ENCODE peak calls at places on chromosomes 11 and 22, in six cellular contexts. L is aorta, G is body of pancreas, J is tibial artery, U is SJCRH30, Z is DND-41. N is an unnamed sample. For H3K36me3, the result is how much of the 10 kb centered on the place peaks cover.

GRCh38 chr11:57547854-57548377 is 10.5 kb downstream of the SMTNL1 start:
- DNase-seq in L (peak), Z (no peak), U (peak), G (peak), J (no peak), N (peak)

GRCh38 chr11:57779275-57779674 is 17.7 kb downstream of the CTNND1 start:
- DNase-seq in L (no peak), J (no peak), U (peak), Z (no peak), G (peak), N (no peak)

GRCh38 chr11:121024989-121025388 is 1.1 kb downstream of the TBCEL start:
- DNase-seq in L (no peak), J (no peak), Z (no peak), U (peak), G (no peak), N (no peak)

GRCh38 chr11:86523738-86524602 is 148.4 kb downstream of the ME3 start:
- DNase-seq in Z (no peak), U (peak), G (peak), L (no peak), J (peak), N (peak)

GRCh38 chr11:34044664-34045485 is 6.7 kb upstream of the CAPRIN1 start:
- DNase-seq in L (peak), G (no peak), Z (no peak), U (peak), J (peak), N (no peak)

GRCh38 chr11:103585911-103586310 is 450.5 kb upstream of the DDI1 start:
- DNase-seq in G (no peak), Z (no peak), U (no peak), L (no peak), J (no peak), N (no peak)

GRCh38 chr11:101049123-101049522 is 80.5 kb downstream of the PGR start:
- DNase-seq in U (peak), J (no peak), L (no peak), G (no peak), Z (no peak), N (no peak)

GRCh38 chr11:99461913-99462312 is 441.2 kb downstream of the CNTN5 start:
- DNase-seq in L (no peak), U (no peak), G (no peak), Z (no peak), J (no peak), N (no peak)

GRCh38 chr11:66278396-66279091 is 569 bp downstream of the CNIH2 start:
- DNase-seq in L (no peak), U (peak), G (no peak), Z (no peak), J (no peak), N (no peak)

GRCh38 chr11:66419825-66420224 is 1.0 kb upstream of the NPAS4 start:
- DNase-seq in J (no peak), L (peak), Z (no peak), G (no peak), U (no peak), N (no peak)

GRCh38 chr11:75626692-75627536 is 41.9 kb downstream of the MAP6 start:
- DNase-seq in Z (no peak), L (no peak), J (no peak), U (no peak), G (no peak), N (no peak)

GRCh38 chr11:87056091-87056490 is 18.4 kb downstream of the TMEM135 start:
- DNase-seq in G (no peak), L (no peak), J (no peak), U (no peak), Z (no peak), N (no peak)

GRCh38 chr22:43090130-43090789 is 1.1 kb upstream of the TTLL1 start:
- DNase-seq in L (no peak), Z (peak), U (peak), G (peak), J (peak), N (peak)

GRCh38 chr11:6812391-6813005 is 13.0 kb upstream of the OR6A2 start:
- DNase-seq in J (no peak), Z (peak), G (no peak), U (peak), L (no peak), N (peak)

GRCh38 chr11:100434821-100435641 is 252.1 kb upstream of the ARHGAP42 start:
- DNase-seq in J (no peak), G (no peak), L (no peak), Z (no peak), U (no peak), N (no peak)

GRCh38 chr11:79088967-79089366 is 351.9 kb downstream of the TENM4 start:
- DNase-seq in G (no peak), Z (no peak), J (no peak), U (peak), L (no peak), N (no peak)

GRCh38 chr11:36928621-36929020 is 330.6 kb upstream of the RAG2 start:
- DNase-seq in J (no peak), Z (no peak), U (no peak), L (no peak), G (no peak), N (no peak)

GRCh38 chr11:44743326-44743725 is 16.6 kb downstream of the TSPAN18 start:
- DNase-seq in L (no peak), G (no peak), U (no peak), J (no peak), Z (no peak), N (no peak)
- H3K36me3 ChIP-seq in L (under half), G (under half), U (under half), J (under half), Z (under half), N (under half)

GRCh38 chr11:12157241-12157661 is 46.9 kb downstream of the MICAL2 start:
- DNase-seq in U (no peak), L (no peak), Z (peak), J (no peak), G (no peak), N (no peak)
- H3K36me3 ChIP-seq in U (under half), L (under half), Z (under half), J (under half), G (under half), N (under half)

GRCh38 chr11:68610452-68611116 is 73.8 kb upstream of the GAL start:
- DNase-seq in J (no peak), L (no peak), G (no peak), Z (no peak), U (no peak), N (no peak)

GRCh38 chr11:68615657-68616056 is 68.7 kb upstream of the GAL start:
- DNase-seq in Z (no peak), G (no peak), U (no peak), L (no peak), J (no peak), N (no peak)

GRCh38 chr11:68609761-68610160 is 74.6 kb upstream of the GAL start:
- DNase-seq in J (no peak), Z (no peak), G (no peak), U (no peak), L (no peak), N (no peak)
- H3K36me3 ChIP-seq in J (half or more), Z (half or more), G (under half), U (half or more), L (under half), N (under half)

DNA sequence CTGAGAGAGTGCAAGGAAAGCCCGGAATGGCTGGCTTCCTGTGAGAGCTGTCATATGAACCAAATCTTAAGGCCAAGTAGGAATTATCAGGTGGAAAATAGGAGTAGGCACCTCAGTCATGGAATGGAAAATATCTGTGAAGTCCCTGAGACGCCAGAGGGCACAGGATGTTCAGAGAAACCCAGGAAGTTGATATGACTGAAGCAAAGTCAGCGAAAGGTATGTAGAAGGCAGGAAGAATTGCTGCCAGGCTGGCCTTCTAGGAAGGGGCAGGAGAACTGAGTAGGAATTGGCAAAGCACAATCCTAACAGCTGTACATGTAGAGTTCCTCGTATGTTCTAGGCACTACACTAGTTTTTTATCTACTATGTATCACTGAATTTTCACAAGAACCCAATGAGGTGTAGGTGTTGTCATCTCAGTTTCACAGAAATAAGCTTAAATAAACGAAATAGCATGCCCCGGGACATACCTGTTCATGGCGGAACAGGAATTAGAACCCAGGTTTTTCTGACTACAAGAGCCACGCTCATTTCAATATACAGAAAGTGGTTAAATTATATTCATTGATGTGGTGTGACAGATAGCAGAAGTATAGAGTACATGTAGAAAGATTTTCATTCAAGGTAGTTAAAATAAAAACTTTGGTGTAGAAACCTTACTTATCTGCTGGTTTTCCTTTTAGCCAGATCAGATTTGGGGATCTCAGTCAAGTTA is 17.0 kb downstream of the HMGXB4 start:
- DNase-seq in J (no peak), G (no peak), U (no peak), Z (no peak), L (no peak), N (no peak)
- H3K36me3 ChIP-seq in J (under half), G (under half), U (half or more), Z (half or more), L (under half), N (under half)

GRCh38 chr11:123409456-123409801 is 20.6 kb upstream of the GRAMD1B start:
- DNase-seq in J (no peak), G (no peak), Z (no peak), L (no peak), U (no peak), N (no peak)

GRCh38 chr11:123407996-123408597 is 22.0 kb upstream of the GRAMD1B start:
- DNase-seq in Z (no peak), U (no peak), G (no peak), L (no peak), J (no peak), N (no peak)

GRCh38 chr11:123408619-123409455 is 21.2 kb upstream of the GRAMD1B start:
- DNase-seq in J (no peak), Z (no peak), U (no peak), L (no peak), G (no peak), N (no peak)

GRCh38 chr11:123406441-123407123 is 23.5 kb upstream of the GRAMD1B start:
- DNase-seq in U (no peak), L (no peak), J (no peak), G (no peak), Z (no peak), N (no peak)

DNA sequence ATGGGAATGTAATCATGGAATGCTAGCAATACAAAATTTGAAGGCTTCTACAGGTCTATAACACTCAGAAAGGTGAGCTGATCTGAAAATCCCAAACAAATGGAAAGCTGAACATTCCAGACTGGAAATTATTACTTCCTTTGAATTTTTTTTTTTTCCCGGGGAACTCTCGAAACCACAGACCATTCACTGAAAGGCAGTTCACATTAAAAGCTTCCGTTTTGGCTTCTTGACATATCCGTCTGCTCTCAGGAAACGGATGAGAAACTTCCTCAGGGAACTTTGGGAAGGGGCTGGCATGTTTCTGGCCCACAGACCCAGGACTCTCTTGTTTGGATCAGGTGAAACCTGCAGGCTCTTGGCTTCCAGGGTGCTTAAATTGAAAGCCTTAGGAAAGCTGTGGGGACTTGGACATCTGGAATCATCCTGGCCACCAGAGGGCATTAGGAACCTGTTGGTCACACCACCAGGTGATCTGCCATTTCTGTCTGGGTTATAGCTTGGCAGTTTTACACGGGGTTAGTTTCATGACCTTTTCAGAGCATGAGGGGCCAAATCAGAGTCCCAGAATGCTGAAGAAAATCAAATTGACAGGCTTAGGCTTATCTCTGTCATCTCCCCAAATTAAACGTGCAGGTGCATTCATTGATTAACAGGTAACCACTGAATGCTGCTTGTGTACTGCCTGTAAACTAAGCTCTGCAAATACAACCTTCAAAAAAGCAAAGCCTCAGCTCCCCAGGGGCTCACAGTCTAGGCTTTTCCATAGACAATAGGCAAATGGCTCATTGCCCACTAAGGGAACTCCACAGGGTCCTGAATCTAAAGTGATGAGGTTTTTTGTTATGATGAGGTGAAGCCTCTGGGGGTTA is 22.7 kb upstream of the GRAMD1B start:
- DNase-seq in G (peak), J (peak), Z (peak), U (peak), L (no peak), N (peak)
- H3K36me3 ChIP-seq in G (under half), J (under half), Z (under half), U (under half), L (under half), N (under half)

DNA sequence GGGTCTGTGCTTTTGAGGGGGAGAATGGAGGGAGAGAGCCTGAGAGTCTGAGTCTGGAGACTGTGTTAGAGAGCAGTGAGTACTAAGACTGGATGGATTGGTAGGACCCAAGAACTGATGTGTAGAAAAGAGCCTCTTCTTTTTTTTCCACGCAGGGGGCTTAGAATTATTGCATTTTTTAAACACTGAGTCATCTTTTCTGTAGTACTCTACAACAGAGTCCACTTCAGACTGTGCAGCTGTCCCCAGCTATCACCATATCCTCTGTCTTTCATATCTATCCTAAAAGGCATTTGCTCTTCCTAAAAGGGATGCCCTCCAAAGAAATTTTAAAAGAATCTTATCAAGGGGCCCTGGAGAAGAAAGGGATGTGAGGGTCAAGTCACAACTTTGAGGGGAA is 80.3 kb downstream of the BDNF start:
- DNase-seq in L (no peak), J (no peak), U (peak), Z (no peak), G (no peak), N (no peak)
- H3K36me3 ChIP-seq in L (under half), J (under half), U (under half), Z (under half), G (under half), N (under half)

DNA sequence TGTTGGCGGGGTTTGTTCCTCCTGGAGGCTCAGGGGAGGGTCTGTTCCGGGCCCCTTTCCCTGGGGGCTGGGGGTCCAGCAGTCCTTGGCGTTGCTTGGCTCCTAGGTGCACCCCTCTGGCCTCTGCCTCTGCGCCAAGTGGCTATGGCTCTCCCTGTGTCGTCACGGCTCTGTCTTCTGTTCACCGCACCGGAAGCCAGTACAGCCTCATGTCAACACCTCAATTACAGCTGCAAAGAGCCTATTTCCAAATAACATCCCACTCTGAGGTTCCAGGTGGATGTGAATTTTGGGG is 64.8 kb downstream of the CELSR1 start:
- DNase-seq in J (no peak), U (no peak), Z (no peak), G (no peak), L (no peak), N (no peak)
- H3K36me3 ChIP-seq in J (under half), U (under half), Z (under half), G (under half), L (under half), N (under half)

DNA sequence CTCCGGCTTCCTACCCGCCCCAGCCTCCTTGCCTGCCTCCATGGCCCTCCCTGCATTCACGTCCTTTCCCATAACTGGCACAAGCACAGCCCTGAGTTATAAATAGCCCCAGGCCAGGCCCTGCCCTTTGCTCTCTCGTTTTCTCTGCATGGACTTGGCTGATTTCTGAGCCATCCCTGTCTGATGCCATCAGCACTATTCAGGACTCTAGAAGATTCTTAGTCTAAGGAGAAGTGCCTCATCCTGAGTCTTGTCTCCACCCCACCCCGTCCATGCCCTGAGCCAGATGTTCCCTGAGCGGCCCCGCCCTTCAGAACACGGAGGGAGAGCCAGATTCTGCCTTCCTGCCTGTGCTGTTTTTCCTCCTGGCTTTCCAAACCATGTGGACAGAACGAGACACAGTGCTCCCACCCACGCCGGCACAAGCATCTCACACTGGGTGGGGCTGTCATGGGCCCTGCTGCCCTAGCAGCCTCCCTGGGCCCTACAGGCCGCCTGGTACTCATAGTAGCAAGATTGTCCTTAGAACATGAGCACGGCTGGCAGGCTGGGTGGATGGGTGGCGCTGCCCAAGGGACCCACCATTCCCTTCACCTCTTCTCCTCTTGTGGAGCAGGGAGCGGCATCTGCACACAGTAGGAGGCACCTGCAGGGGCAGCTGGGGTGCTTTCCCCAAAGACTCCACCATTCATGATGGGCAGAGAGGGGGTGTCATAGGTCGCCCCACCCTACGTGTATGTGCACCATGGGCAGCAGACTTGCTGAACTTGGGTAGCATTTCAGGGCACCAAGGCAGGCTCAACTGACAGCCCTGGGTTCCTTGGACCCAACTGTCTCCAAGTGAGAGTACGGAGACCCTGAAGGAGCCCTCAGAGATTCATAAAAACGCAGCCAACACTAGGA is 76.9 kb downstream of the BCR start:
- DNase-seq in G (peak), U (no peak), L (peak), J (peak), Z (no peak), N (peak)
- H3K36me3 ChIP-seq in G (under half), U (under half), L (under half), J (under half), Z (half or more), N (under half)